ENCODE peak calls at places on chromosome 7, in four cellular contexts. P is choroid plexus epithelial cell, R is progenitor cell of endocrine pancreas, J is fibroblast of villous mesenchyme. B is an unnamed sample.

GRCh38 chr7:16708980-16709379 is 44.6 kb upstream of the TSPAN13 start:
- DNase-seq in J (peak; percentile 87), R (no peak), P (peak; percentile 96), B (peak; percentile 73)

GRCh38 chr7:42960762-42961161 is 28.6 kb downstream of the MRPL32 start:
- DNase-seq in J (no peak), P (no peak), R (no peak), B (no peak)

GRCh38 chr7:113175525-113176097 is 57.3 kb upstream of the SMIM30 start:
- DNase-seq in J (no peak), P (peak; percentile 28), R (no peak), B (no peak)

GRCh38 chr7:26198133-26198780 is 2.3 kb downstream of the HNRNPA2B1 start:
- DNase-seq in R (no peak), J (peak; percentile 52), P (no peak), B (no peak)

GRCh38 chr7:32347244-32347828 is 142.8 kb downstream of the LSM5 start:
- DNase-seq in J (peak; percentile 2), R (no peak), P (peak; percentile 37), B (no peak)

GRCh38 chr7:47474937-47475879 is 106.7 kb downstream of the TNS3 start:
- DNase-seq in R (peak; percentile 39), J (peak; percentile 98), P (peak; percentile 97), B (peak; percentile 89)

GRCh38 chr7:107147464-107148214 is 21.2 kb upstream of the HBP1 start:
- DNase-seq in R (no peak), J (peak; percentile 44), P (peak; percentile 65), B (no peak)

GRCh38 chr7:38744746-38745145 is 113.6 kb upstream of the AMPH start:
- DNase-seq in P (peak; percentile 71), J (peak; percentile 30), R (no peak), B (no peak)

GRCh38 chr7:134936893-134937520 is 49.3 kb upstream of the AGBL3 start:
- DNase-seq in R (no peak), J (no peak), P (peak; percentile 16), B (no peak)

GRCh38 chr7:63789378-63790176 is 209.1 kb upstream of the ZNF722 start:
- DNase-seq in J (no peak), R (no peak), P (no peak), B (no peak)

GRCh38 chr7:69839782-69840181 is 241.5 kb downstream of the AUTS2 start:
- DNase-seq in P (no peak), J (no peak), R (no peak), B (no peak)

GRCh38 chr7:159048656-159049055 is 96.0 kb downstream of the VIPR2 start:
- DNase-seq in P (no peak), J (no peak), R (no peak), B (no peak)

GRCh38 chr7:77799078-77799964 is 748 bp downstream of the PHTF2 start:
- DNase-seq in R (peak; percentile 42), P (peak; percentile 41), J (peak; percentile 37), B (no peak)

GRCh38 chr7:82507976-82508677 is 64.5 kb upstream of the CACNA2D1 start:
- DNase-seq in R (no peak), P (no peak), J (no peak), B (no peak)

GRCh38 chr7:116185956-116186355 is 24.4 kb upstream of the TES start:
- DNase-seq in P (no peak), J (no peak), R (no peak), B (no peak)

GRCh38 chr7:128904381-128905197 is 5.9 kb downstream of the KCP start:
- DNase-seq in J (peak; percentile 63), P (peak; percentile 76), R (no peak), B (peak; percentile 4)

GRCh38 chr7:30093351-30094019 is 41.3 kb upstream of the MTURN start:
- DNase-seq in P (peak; percentile 43), R (no peak), J (peak; percentile 94), B (no peak)

GRCh38 chr7:5295039-5296014 is 12.6 kb downstream of the SLC29A4 start:
- DNase-seq in P (no peak), R (no peak), J (no peak), B (no peak)

GRCh38 chr7:95871078-95871848 is 98.9 kb downstream of the DYNC1I1 start:
- DNase-seq in P (peak; percentile 78), J (peak; percentile 43), R (peak; percentile 25), B (no peak)
- TF ChIP-seq CTCF in P (peak; percentile 75), J (peak; percentile 62), R (peak; percentile 78), B (peak; percentile 71)

DNA sequence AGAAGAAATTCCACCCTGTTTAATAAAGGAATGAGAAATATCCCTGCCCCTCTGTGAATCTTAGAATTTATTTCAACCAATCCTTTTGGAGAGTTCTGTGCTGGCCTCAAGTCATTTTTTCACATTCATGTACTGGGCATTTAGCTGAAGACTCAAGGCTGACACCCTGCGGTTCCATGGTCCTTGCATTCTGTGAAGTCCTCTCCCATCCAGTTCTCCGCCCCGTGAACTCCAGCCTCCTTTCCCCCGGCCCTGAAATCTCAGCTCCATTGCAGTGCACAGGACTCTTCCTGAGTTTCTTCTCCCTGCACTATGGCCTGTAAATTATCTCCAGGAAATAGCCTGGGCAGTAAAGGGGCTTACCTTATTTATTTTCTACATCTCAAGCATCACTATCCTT is 183.0 kb upstream of the KCND2 start:
- DNase-seq in J (peak; percentile 63), R (no peak), P (peak; percentile 35), B (no peak)
- TF ChIP-seq CTCF in J (peak; percentile 58), R (no peak), P (peak; percentile 38), B (no peak)

DNA sequence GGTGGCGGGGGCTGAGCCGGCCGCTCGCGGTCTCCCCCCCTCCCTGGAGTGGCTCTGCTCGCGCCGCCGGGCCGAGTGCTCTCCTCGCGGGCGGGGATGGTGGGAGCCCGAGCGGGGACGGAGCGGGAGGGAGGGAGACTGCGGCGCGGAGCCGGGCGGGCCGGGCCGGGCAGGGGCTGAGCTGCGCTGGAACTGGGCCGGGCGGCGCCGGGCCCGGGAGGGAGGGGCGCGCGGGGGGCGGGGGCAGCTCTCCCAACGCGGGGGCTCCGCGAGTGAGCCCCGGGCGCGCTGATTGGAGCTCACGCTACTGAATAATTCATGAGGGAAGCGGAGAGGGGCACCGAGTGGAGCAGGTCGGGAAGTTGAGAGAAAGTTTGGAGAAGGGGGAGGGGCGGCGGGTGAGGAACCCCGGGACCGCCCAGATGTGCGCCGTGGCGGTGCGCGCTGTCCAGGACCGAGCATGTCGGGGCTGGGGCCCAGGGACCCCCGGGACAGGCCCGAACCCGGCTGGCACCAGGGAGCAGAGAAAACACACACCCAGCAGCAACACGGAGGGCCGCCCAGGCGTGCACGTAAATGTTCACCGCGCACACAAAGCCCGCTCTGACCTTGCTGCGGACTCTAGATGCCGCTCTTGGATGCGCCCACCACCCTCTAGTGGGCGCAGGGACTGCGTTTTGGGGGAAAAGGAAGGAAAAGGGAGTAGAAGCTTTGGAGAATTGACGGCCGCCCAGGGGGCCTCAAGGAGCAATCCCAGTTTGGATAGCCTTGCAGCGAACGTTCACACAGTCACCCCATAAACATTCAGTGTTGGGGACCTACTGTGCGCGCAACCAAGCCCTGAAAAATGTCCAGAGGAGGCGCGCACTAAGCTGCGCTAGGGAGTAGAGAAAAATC is at the start of gene EPHB4:
- DNase-seq in R (peak; percentile 84), P (peak; percentile 71), J (peak; percentile 91), B (peak; percentile 70)
- TF ChIP-seq CTCF in R (peak; percentile 64), P (peak; percentile 55), J (peak; percentile 65), B (peak; percentile 67)

DNA sequence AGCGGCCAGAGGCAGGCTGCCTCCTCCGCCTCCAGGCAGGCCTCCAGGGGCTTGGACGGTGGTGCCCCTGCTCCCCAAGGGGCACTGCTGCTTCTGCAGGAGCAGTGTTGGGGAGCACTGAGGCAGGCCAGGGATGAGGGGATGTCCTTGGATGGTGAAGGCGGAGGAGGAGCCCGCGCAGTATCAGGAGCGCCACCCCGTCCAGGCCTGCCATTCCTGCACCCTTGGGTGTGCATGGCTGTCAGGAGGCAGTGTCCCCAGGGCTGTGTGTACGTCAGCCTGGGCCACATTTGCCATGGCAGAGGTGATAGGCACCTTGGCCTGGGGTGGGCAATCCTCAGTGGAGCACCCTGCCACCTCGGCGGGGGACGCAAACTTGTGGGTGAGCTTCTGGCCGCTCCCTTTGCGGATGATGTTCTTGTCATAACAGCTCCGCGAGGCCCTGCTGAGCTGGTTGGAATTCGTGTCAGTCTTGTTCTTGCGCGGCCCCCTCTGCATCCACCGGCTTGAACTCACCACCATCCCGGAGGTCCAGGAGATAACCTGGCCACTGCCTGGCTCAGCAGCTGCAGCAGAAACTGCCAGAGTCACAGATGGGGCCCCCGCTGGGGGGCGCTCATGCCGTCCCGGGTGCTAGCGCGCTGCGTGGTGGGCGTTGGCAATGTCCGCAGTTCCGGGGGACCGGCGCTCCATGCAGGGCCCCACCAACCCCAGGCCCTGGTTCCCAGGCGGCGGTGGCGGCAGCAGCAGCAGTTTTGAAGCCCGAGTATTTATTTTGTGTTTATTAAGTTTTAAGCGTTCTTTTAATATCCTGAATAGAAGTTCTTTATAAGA is 182.3 kb upstream of the ADCY1 start:
- DNase-seq in P (no peak), J (no peak), R (no peak), B (no peak)
- TF ChIP-seq CTCF in P (no peak), J (no peak), R (no peak), B (no peak)

GRCh38 chr7:132218876-132219275 is 357.4 kb downstream of the PLXNA4 start:
- DNase-seq in J (no peak), P (no peak), R (no peak), B (no peak)

GRCh38 chr7:132225216-132226030 is 350.8 kb downstream of the PLXNA4 start:
- DNase-seq in P (no peak), J (no peak), R (no peak), B (no peak)

GRCh38 chr7:132221356-132221755 is 354.9 kb downstream of the PLXNA4 start:
- DNase-seq in J (no peak), R (no peak), P (no peak), B (no peak)

GRCh38 chr7:132216847-132217246 is 359.4 kb downstream of the PLXNA4 start:
- DNase-seq in R (no peak), P (no peak), J (no peak), B (no peak)

DNA sequence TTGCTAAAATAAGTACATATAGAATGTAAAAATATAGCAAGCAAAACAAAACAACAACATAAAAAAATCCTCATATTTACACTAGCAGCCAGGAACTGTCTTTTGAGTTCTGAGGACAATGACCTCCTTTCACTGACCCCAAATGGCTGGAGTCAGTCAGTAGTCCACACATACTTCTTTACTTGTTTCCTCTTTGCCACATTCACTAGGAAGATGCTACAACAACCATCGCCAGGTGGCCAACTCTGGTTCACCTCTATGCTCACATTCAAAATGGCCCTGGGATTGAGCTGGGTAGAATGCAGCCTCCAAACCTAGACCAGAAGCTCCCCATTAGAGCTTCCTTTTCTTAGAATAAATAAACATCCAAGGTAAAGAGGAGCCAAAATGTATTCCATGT is 356.2 kb downstream of the PLXNA4 start:
- DNase-seq in J (no peak), P (no peak), R (no peak), B (no peak)
- TF ChIP-seq CTCF in J (no peak), P (no peak), R (no peak), B (no peak)

DNA sequence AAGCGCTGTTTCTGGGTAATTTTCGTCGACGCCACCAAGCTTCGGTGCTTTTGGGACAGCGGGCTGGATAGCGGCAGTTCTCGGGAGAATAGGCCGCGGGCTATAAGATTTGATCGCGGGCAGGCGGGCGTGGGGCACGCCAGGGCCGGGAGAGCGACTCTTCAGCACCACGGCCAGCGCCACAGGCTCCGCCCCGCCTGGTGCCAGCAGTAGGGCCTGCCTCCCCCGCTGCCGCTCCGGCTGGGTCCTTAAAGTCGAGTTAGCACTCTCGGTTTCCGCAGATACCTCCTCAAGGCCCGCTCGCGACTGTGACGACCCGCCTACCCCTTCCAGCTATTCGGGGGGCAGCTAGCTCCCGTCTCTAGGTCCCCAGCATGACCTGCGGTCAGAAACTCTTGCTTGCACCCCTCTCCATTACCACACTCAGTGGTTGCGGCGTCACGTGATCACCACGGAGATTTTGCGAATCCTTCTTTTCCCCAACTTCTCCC is 9.4 kb downstream of the NXPH1 start:
- DNase-seq in J (peak; percentile 6), R (peak; percentile 93), P (peak; percentile 11), B (no peak)
- TF ChIP-seq CTCF in J (no peak), R (no peak), P (no peak), B (no peak)

B was measured in AG09319.